ENCODE peak calls at places on chromosomes 12 and 14, in five cellular contexts. One of them, this sample, is unnamed.

GRCh38 chr12:113007166-113007565 is 28.8 kb downstream of the OAS2 start:
- DNase-seq in neural progenitor cell: no peak
- DNase-seq in hepatocyte: no peak
- DNase-seq in PC-3: peak
- DNase-seq in OCI-LY7: no peak
- DNase-seq in this sample: peak

GRCh38 chr14:99382781-99383456 is 97.7 kb downstream of the SETD3 start:
- DNase-seq in OCI-LY7: no peak
- DNase-seq in PC-3: peak
- DNase-seq in hepatocyte: no peak
- DNase-seq in neural progenitor cell: no peak
- DNase-seq in this sample: no peak

GRCh38 chr14:62373889-62374394 is 611.7 kb downstream of the SNAPC1 start:
- DNase-seq in OCI-LY7: no peak
- DNase-seq in PC-3: peak
- DNase-seq in hepatocyte: peak
- DNase-seq in neural progenitor cell: no peak
- DNase-seq in this sample: no peak

GRCh38 chr12:106671840-106672239 is 89.0 kb downstream of the RFX4 start:
- DNase-seq in neural progenitor cell: no peak
- DNase-seq in hepatocyte: no peak
- DNase-seq in OCI-LY7: no peak
- DNase-seq in PC-3: no peak
- DNase-seq in this sample: no peak

GRCh38 chr14:99755629-99756603 is 37.3 kb upstream of the EML1 start:
- DNase-seq in neural progenitor cell: no peak
- DNase-seq in OCI-LY7: no peak
- DNase-seq in hepatocyte: peak
- DNase-seq in PC-3: peak
- DNase-seq in this sample: peak

GRCh38 chr12:93959657-93960056 is 188.7 kb upstream of the PLXNC1 start:
- DNase-seq in PC-3: peak
- DNase-seq in OCI-LY7: no peak
- DNase-seq in hepatocyte: no peak
- DNase-seq in neural progenitor cell: no peak
- DNase-seq in this sample: no peak

GRCh38 chr14:53850714-53851296 is 105.8 kb downstream of the BMP4 start:
- DNase-seq in PC-3: peak
- DNase-seq in OCI-LY7: no peak
- DNase-seq in hepatocyte: no peak
- DNase-seq in neural progenitor cell: no peak
- DNase-seq in this sample: peak

GRCh38 chr14:54776361-54777001 is 126.1 kb downstream of the GCH1 start:
- DNase-seq in hepatocyte: no peak
- DNase-seq in neural progenitor cell: no peak
- DNase-seq in OCI-LY7: no peak
- DNase-seq in PC-3: no peak
- DNase-seq in this sample: peak

GRCh38 chr14:50882932-50883826 is 11.3 kb downstream of the ABHD12B start:
- DNase-seq in neural progenitor cell: no peak
- DNase-seq in hepatocyte: no peak
- DNase-seq in OCI-LY7: no peak
- DNase-seq in PC-3: peak
- DNase-seq in this sample: no peak

GRCh38 chr14:26204954-26205479 is 392.8 kb downstream of the NOVA1 start:
- DNase-seq in PC-3: no peak
- DNase-seq in neural progenitor cell: peak
- DNase-seq in hepatocyte: peak
- DNase-seq in OCI-LY7: no peak
- DNase-seq in this sample: peak

GRCh38 chr14:23494223-23494622 is 24.7 kb downstream of the NGDN start:
- DNase-seq in PC-3: no peak
- DNase-seq in hepatocyte: peak
- DNase-seq in neural progenitor cell: peak
- DNase-seq in OCI-LY7: no peak
- DNase-seq in this sample: no peak

GRCh38 chr12:110256780-110257431 is 24.1 kb upstream of the ATP2A2 start:
- DNase-seq in OCI-LY7: no peak
- DNase-seq in neural progenitor cell: no peak
- DNase-seq in hepatocyte: no peak
- DNase-seq in PC-3: no peak
- DNase-seq in this sample: no peak

GRCh38 chr12:5064913-5065490 is 21.3 kb downstream of the KCNA5 start:
- DNase-seq in PC-3: no peak
- DNase-seq in neural progenitor cell: no peak
- DNase-seq in OCI-LY7: no peak
- DNase-seq in hepatocyte: no peak
- DNase-seq in this sample: no peak

GRCh38 chr14:73728106-73729014 is 14.2 kb upstream of the PNMA1 start:
- DNase-seq in PC-3: peak
- DNase-seq in hepatocyte: peak
- DNase-seq in neural progenitor cell: peak
- DNase-seq in OCI-LY7: peak
- DNase-seq in this sample: peak

GRCh38 chr14:36524874-36525745 is 5.1 kb upstream of the NKX2-1 start:
- DNase-seq in OCI-LY7: no peak
- DNase-seq in PC-3: peak
- DNase-seq in neural progenitor cell: peak
- DNase-seq in hepatocyte: peak
- DNase-seq in this sample: peak

GRCh38 chr12:131089526-131090253 is 136.0 kb downstream of the ADGRD1 start:
- DNase-seq in PC-3: no peak
- DNase-seq in OCI-LY7: no peak
- DNase-seq in neural progenitor cell: no peak
- DNase-seq in hepatocyte: no peak
- DNase-seq in this sample: no peak

DNA sequence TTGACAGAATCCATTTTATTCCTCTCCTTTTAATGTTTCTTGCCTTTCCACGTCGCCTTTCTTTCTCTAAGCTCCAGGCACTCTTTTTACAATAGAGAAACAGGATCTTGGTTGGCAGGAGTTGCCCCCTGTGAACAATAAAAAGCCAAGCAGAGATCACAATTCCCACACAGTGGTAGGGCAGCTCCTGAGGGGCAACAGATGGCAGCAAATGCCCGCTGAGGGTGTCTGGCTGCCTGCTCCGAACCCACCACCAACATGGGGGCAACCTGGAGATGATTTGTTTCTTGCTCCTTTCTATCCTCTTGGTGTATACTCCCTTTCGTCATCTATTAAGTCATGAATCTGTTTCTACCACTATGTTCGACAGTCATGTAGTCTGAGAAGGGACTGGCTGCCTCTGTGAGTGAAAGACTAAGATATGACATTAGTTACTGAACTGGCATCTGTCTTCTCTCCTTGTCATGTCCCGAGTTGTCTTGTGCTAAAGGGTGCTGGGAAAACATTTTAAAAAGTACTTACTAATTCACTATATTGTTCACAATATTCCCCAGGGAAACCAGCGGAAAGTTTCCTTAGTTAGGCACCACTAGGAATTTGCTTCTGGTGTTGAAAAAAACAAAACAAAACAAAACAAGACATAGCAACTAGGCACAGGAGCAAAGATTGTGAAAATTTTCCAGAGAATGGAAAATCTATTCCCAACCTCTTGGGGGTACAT is 170.1 kb downstream of the STXBP6 start:
- DNase-seq in PC-3: no peak
- DNase-seq in hepatocyte: no peak
- DNase-seq in OCI-LY7: no peak
- DNase-seq in neural progenitor cell: no peak
- DNase-seq in this sample: peak
- TF ChIP-seq EZH2phosphoT487 in PC-3: no peak
- TF ChIP-seq EZH2phosphoT487 in hepatocyte: no peak
- TF ChIP-seq EZH2phosphoT487 in OCI-LY7: no peak
- TF ChIP-seq EZH2phosphoT487 in neural progenitor cell: no peak
- TF ChIP-seq EZH2phosphoT487 in this sample: no peak

GRCh38 chr14:76584271-76584702 is 177.0 kb upstream of the VASH1 start:
- DNase-seq in OCI-LY7: no peak
- DNase-seq in neural progenitor cell: no peak
- DNase-seq in hepatocyte: no peak
- DNase-seq in PC-3: no peak
- DNase-seq in this sample: no peak

GRCh38 chr14:76591270-76591669 is 170.0 kb upstream of the VASH1 start:
- DNase-seq in neural progenitor cell: peak
- DNase-seq in PC-3: no peak
- DNase-seq in OCI-LY7: no peak
- DNase-seq in hepatocyte: peak
- DNase-seq in this sample: no peak

DNA sequence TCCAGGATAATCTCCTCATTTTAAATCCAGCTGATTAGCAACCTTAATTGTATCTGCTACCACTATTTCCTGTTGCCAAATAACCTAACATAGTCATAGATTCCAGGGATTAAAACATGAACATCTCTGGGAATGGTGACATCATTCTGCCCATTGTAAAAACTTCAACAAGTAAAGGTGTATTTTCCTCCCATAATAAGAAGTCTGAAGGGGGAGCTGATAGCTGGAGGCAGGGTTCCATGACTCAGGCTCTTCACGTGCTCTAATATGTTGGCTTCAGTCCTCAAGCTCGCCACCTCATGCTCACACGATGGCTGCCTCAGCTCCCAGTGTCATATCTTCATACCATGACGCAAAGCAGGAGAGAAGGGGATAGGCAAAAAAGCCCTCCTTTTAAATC is 172.0 kb upstream of the VASH1 start:
- DNase-seq in OCI-LY7: no peak
- DNase-seq in PC-3: no peak
- DNase-seq in hepatocyte: no peak
- DNase-seq in neural progenitor cell: no peak
- DNase-seq in this sample: no peak
- TF ChIP-seq EZH2phosphoT487 in OCI-LY7: no peak
- TF ChIP-seq EZH2phosphoT487 in PC-3: no peak
- TF ChIP-seq EZH2phosphoT487 in hepatocyte: no peak
- TF ChIP-seq EZH2phosphoT487 in neural progenitor cell: no peak
- TF ChIP-seq EZH2phosphoT487 in this sample: no peak

GRCh38 chr14:95931384-95931783 is 54.8 kb downstream of the TUNAR start:
- DNase-seq in OCI-LY7: no peak
- DNase-seq in hepatocyte: no peak
- DNase-seq in PC-3: no peak
- DNase-seq in neural progenitor cell: no peak
- DNase-seq in this sample: no peak

GRCh38 chr14:95935228-95935822 is 58.7 kb downstream of the TUNAR start:
- DNase-seq in PC-3: peak
- DNase-seq in neural progenitor cell: peak
- DNase-seq in hepatocyte: peak
- DNase-seq in OCI-LY7: peak
- DNase-seq in this sample: peak
- TF ChIP-seq EZH2phosphoT487 in PC-3: no peak
- TF ChIP-seq EZH2phosphoT487 in neural progenitor cell: no peak
- TF ChIP-seq EZH2phosphoT487 in hepatocyte: no peak
- TF ChIP-seq EZH2phosphoT487 in OCI-LY7: no peak
- TF ChIP-seq EZH2phosphoT487 in this sample: no peak

GRCh38 chr12:27988594-27989233 is 16.2 kb upstream of the PTHLH start:
- DNase-seq in PC-3: no peak
- DNase-seq in hepatocyte: no peak
- DNase-seq in OCI-LY7: no peak
- DNase-seq in neural progenitor cell: no peak
- DNase-seq in this sample: no peak
- TF ChIP-seq EZH2phosphoT487 in PC-3: no peak
- TF ChIP-seq EZH2phosphoT487 in hepatocyte: no peak
- TF ChIP-seq EZH2phosphoT487 in OCI-LY7: no peak
- TF ChIP-seq EZH2phosphoT487 in neural progenitor cell: no peak
- TF ChIP-seq EZH2phosphoT487 in this sample: no peak

GRCh38 chr12:121575952-121576615 is 4.7 kb downstream of the KDM2B start:
- DNase-seq in neural progenitor cell: peak
- DNase-seq in OCI-LY7: no peak
- DNase-seq in hepatocyte: no peak
- DNase-seq in PC-3: no peak
- DNase-seq in this sample: peak

GRCh38 chr12:121575051-121575450 is 5.8 kb downstream of the KDM2B start:
- DNase-seq in PC-3: no peak
- DNase-seq in hepatocyte: no peak
- DNase-seq in neural progenitor cell: no peak
- DNase-seq in OCI-LY7: no peak
- DNase-seq in this sample: no peak

GRCh38 chr12:121577443-121578180 is 3.2 kb downstream of the KDM2B start:
- DNase-seq in neural progenitor cell: peak
- DNase-seq in PC-3: no peak
- DNase-seq in hepatocyte: no peak
- DNase-seq in OCI-LY7: no peak
- DNase-seq in this sample: no peak

GRCh38 chr12:121578230-121579189 is 2.3 kb downstream of the KDM2B start:
- DNase-seq in hepatocyte: no peak
- DNase-seq in OCI-LY7: peak
- DNase-seq in PC-3: no peak
- DNase-seq in neural progenitor cell: peak
- DNase-seq in this sample: peak

DNA sequence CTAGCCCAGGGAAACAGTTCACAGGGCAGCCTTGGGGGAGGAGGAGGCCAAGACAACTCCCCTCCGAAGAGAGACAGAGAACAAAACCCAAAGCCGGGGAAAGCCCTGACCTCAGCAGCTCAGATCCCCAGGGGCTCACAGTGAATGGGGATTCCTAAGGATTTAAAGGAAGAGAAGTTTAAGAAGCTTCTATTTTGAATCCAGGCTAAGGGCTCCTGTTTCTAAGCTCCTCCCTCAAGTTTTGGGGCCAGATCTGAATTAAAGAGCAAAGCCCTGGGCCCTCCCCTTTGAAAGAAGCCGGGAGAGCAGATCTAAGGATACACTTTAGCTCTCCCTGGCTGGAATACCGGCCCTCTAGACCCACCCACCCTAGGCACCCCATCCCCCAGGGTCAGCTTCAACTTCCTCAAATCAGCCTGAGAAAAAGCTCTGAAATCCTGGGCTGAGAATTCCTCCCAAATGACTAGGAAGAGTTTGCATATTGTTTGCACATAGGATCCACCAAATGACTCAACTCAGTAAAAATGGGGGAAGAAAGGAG is 3.9 kb downstream of the KDM2B start:
- DNase-seq in hepatocyte: no peak
- DNase-seq in OCI-LY7: no peak
- DNase-seq in neural progenitor cell: peak
- DNase-seq in PC-3: peak
- DNase-seq in this sample: peak
- TF ChIP-seq EZH2phosphoT487 in hepatocyte: no peak
- TF ChIP-seq EZH2phosphoT487 in OCI-LY7: no peak
- TF ChIP-seq EZH2phosphoT487 in neural progenitor cell: no peak
- TF ChIP-seq EZH2phosphoT487 in PC-3: no peak
- TF ChIP-seq EZH2phosphoT487 in this sample: no peak

DNA sequence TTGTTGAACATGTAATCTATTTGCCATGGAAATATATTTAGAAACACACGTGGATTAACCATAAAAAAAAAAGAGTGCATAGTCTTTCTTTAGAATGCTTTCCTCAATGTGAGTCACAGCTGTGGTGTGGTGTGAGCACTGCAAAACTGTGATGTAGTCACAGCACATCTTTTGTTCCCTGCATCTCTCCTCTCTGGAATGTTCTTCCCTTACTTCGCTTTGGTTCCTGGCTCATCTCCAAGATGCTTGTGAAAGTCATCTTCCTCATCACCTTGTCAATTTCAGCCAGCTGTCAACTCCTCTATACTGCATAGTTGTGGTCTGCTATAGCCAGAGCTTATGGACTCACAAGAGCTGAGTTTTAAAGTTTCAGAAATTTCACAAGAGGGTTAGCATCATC is 60.2 kb downstream of the STAB2 start:
- DNase-seq in OCI-LY7: no peak
- DNase-seq in hepatocyte: peak
- DNase-seq in neural progenitor cell: no peak
- DNase-seq in PC-3: peak
- DNase-seq in this sample: peak
- TF ChIP-seq EZH2phosphoT487 in OCI-LY7: no peak
- TF ChIP-seq EZH2phosphoT487 in hepatocyte: no peak
- TF ChIP-seq EZH2phosphoT487 in neural progenitor cell: no peak
- TF ChIP-seq EZH2phosphoT487 in PC-3: no peak
- TF ChIP-seq EZH2phosphoT487 in this sample: no peak